ENCODE peak calls at places on chromosomes 2 and 18, in five cellular contexts. U is cardiac muscle cell, A is fibroblast of lung, G is upper lobe of right lung, W is PC-3. F is an unnamed sample.
A peak's percentile ranks its signal among the peaks of the same experiment; 100 is the strongest.

GRCh38 chr2:104755026-104755856 is 98.7 kb upstream of the POU3F3 start:
- DNase-seq in W (no peak), U (no peak), G (no peak), A (peak; percentile 34), F (no peak)

GRCh38 chr2:10030311-10030736 is 13.0 kb upstream of the KLF11 start:
- DNase-seq in U (no peak), G (no peak), W (no peak), A (no peak), F (no peak)

GRCh38 chr2:239603411-239604356 is 202.9 kb upstream of the HDAC4 start:
- DNase-seq in U (no peak), G (no peak), W (no peak), A (no peak), F (no peak)

GRCh38 chr2:128139624-128140023 is 48.6 kb downstream of the UGGT1 start:
- DNase-seq in U (no peak), G (no peak), W (no peak), A (no peak), F (no peak)

GRCh38 chr2:32865399-32866068 is 81.2 kb upstream of the LTBP1 start:
- DNase-seq in W (peak; percentile 88), G (no peak), U (no peak), A (peak; percentile 96), F (no peak)

GRCh38 chr18:37343542-37343851 is 222.1 kb downstream of the CELF4 start:
- DNase-seq in A (no peak), G (no peak), U (no peak), W (no peak), F (no peak)

GRCh38 chr2:36403675-36404230 is 48.2 kb downstream of the CRIM1 start:
- DNase-seq in U (no peak), W (peak; percentile 99), A (peak; percentile 94), G (no peak), F (no peak)

GRCh38 chr2:40287201-40287600 is 164.7 kb downstream of the SLC8A1 start:
- DNase-seq in W (no peak), U (no peak), G (no peak), A (peak; percentile 55), F (no peak)

GRCh38 chr2:188853307-188853706 is 120.9 kb upstream of the COL3A1 start:
- DNase-seq in W (no peak), U (no peak), A (peak; percentile 91), G (no peak), F (no peak)

GRCh38 chr2:238449909-238450417 is 23.2 kb downstream of the ASB1 start:
- DNase-seq in A (no peak), U (no peak), W (no peak), G (peak; percentile 77), F (no peak)

GRCh38 chr2:238450440-238450861 is 23.7 kb downstream of the ASB1 start:
- DNase-seq in A (no peak), U (no peak), G (no peak), W (no peak), F (no peak)

GRCh38 chr2:238446371-238446770 is 19.6 kb downstream of the ASB1 start:
- DNase-seq in G (no peak), A (no peak), W (no peak), U (no peak), F (no peak)

GRCh38 chr2:238448031-238448955 is 21.6 kb downstream of the ASB1 start:
- DNase-seq in A (no peak), U (no peak), W (no peak), G (no peak), F (no peak)

GRCh38 chr2:238449241-238449640 is 22.5 kb downstream of the ASB1 start:
- DNase-seq in G (no peak), W (no peak), A (no peak), U (no peak), F (no peak)
- H3K36me3 ChIP-seq in G (peaks cover 65% of the 10 kb centered on the region), W (peaks cover 63% of the 10 kb centered on the region), A (peaks cover 29% of the 10 kb centered on the region), U (peaks cover 30% of the 10 kb centered on the region), F (peaks cover 76% of the 10 kb centered on the region)

DNA sequence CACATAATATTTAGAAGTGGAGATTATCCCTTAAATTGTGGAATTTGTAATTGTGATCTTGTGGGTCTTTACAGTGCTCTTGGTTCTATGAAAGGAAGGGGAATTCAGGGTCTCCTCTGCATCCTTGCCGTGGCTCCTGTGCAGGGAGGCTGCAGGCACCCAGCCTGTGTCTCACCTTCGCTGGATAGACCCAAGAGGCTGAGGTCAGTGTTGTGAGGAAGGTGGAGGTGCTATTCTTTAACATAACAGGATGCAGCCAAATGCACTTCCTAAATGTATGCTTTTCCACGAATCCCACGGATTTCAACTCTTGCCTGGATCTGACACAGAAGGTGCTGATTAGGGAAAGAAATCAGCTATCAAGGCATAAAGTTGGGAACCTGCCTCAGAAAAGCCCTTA is 69.5 kb downstream of the TMEM18 start:
- DNase-seq in A (no peak), U (no peak), W (no peak), G (no peak), F (no peak)
- TF ChIP-seq CTCF in A (no peak), U (no peak), W (no peak), G (no peak), F (no peak)

GRCh38 chr2:227164745-227165350 is 424 bp downstream of the COL4A3 start:
- DNase-seq in U (no peak), A (no peak), G (peak; percentile 72), W (peak; percentile 38), F (no peak)
- H3K27me3 ChIP-seq in U (peaks cover 83% of the 10 kb centered on the region), A (peaks cover 13% of the 10 kb centered on the region), G (peaks cover 26% of the 10 kb centered on the region), W (peaks cover 5% of the 10 kb centered on the region), F (peaks cover 33% of the 10 kb centered on the region)

DNA sequence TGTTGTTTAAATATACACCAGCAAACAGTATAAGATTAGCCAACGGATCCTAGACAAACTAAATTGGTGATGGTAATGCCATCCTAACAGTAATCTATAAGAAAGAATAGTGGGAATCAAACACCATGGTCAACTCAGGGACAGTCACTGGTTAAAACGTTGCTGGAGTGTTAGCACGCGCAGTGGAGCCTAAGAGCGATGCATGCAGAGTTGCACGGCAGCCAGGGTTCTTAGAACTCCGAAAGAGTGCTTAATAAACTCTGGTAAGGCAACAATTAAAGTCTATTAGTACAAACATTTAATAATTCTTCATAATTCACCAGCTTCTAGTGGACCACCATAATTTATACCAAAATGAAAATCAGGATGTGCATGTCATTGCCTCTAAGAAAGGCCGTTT is 22.2 kb downstream of the LANCL1 start:
- DNase-seq in U (no peak), W (no peak), A (no peak), G (no peak), F (no peak)
- H3K36me3 ChIP-seq in U (peaks cover 32% of the 10 kb centered on the region), W (peaks cover 14% of the 10 kb centered on the region), A (peaks cover 4% of the 10 kb centered on the region), G (peaks cover 61% of the 10 kb centered on the region), F (peaks cover 7% of the 10 kb centered on the region)

F was measured in BE2C.